ENCODE peak calls at places on chromosome 14, in four cellular contexts. T is cardiac muscle cell, G is amniotic stem cell, I is GM23248. S is an unnamed sample.

GRCh38 chr14:102138935-102139247 is 806 bp upstream of the WDR20 start:
- DNase-seq in T (peak), G (no peak), I (peak), S (no peak)

GRCh38 chr14:50714452-50715073 is 46.5 kb upstream of the SAV1 start:
- DNase-seq in T (peak), G (no peak), I (peak), S (no peak)

GRCh38 chr14:99357856-99358390 is 85.9 kb upstream of the BCL11B start:
- DNase-seq in T (no peak), G (no peak), I (no peak), S (no peak)

GRCh38 chr14:68547305-68548193 is 245.3 kb downstream of the ZFP36L1 start:
- DNase-seq in T (peak), G (peak), I (peak), S (peak)

GRCh38 chr14:95896628-95897027 is 20.0 kb downstream of the TUNAR start:
- DNase-seq in T (no peak), G (no peak), I (no peak), S (no peak)

GRCh38 chr14:96135285-96135684 is 69.4 kb upstream of the BDKRB2 start:
- DNase-seq in T (peak), G (no peak), I (no peak), S (no peak)

GRCh38 chr14:98580131-98580678 is 691.8 kb downstream of the BCL11B start:
- DNase-seq in T (no peak), G (no peak), I (peak), S (no peak)

GRCh38 chr14:75542585-75543091 is 20.4 kb downstream of the BATF start:
- DNase-seq in T (peak), G (no peak), I (peak), S (no peak)

GRCh38 chr14:60327447-60328331 is 78.7 kb downstream of the PPM1A start:
- DNase-seq in T (peak), G (no peak), I (peak), S (peak)

GRCh38 chr14:34943506-34943905 is 39.3 kb upstream of the SRP54 start:
- DNase-seq in T (no peak), G (no peak), I (no peak), S (no peak)

GRCh38 chr14:50944647-50945413 is 547 bp upstream of the PYGL start:
- DNase-seq in T (peak), G (no peak), I (peak), S (no peak)

GRCh38 chr14:61184117-61184516 is 97.0 kb downstream of the TMEM30B start:
- DNase-seq in T (peak), G (no peak), I (peak), S (no peak)

GRCh38 chr14:57960946-57961792 is 95.3 kb upstream of the SLC35F4 start:
- DNase-seq in T (no peak), G (no peak), I (no peak), S (no peak)

GRCh38 chr14:58638231-58639205 is 756 bp downstream of the DACT1 start:
- DNase-seq in T (peak), G (no peak), I (peak), S (peak)

GRCh38 chr14:79834856-79835255 is 376.4 kb downstream of the DIO2 start:
- DNase-seq in T (no peak), G (no peak), I (no peak), S (no peak)

GRCh38 chr14:76773188-76773885 is 12.1 kb downstream of the VASH1 start:
- DNase-seq in T (peak), G (peak), I (peak), S (peak)

GRCh38 chr14:64899958-64900357 is 14.3 kb upstream of the CHURC1 start:
- DNase-seq in T (peak), G (no peak), I (no peak), S (no peak)

GRCh38 chr14:102239231-102239630 is 65.7 kb downstream of the MOK start:
- DNase-seq in T (no peak), G (no peak), I (no peak), S (no peak)

GRCh38 chr14:59299731-59300130 is 111.3 kb downstream of the DAAM1 start:
- DNase-seq in T (no peak), G (no peak), I (no peak), S (no peak)

S was measured in ecto neural progenitor cell.